ENCODE peak calls at places on chromosomes 12 and 14, in ten cellular contexts. One of them, this sample, is unnamed.

GRCh38 chr12:109618091-109618490 is 44.5 kb downstream of the MVK start:
- DNase-seq in gastrocnemius medialis: no peak
- DNase-seq in activated CD4-positive, CD25-positive, alpha-beta regulatory T cell treated with anti-CD3 and anti-CD28 coated beads, Interleukin-2, amount 50 U/mL, for 72 hours: no peak
- DNase-seq in B cell: no peak
- DNase-seq in NCI-H510A treated with DMSO at 0.1 percent for 48 hours: no peak
- DNase-seq in HAP-1: no peak
- DNase-seq in EL: no peak
- DNase-seq in endothelial cell of umbilical vein: no peak
- DNase-seq in DND-41: no peak
- DNase-seq in T-helper 2 cell: no peak
- DNase-seq in this sample: no peak

GRCh38 chr12:121467638-121468403 is 67.9 kb downstream of the RNF34 start:
- DNase-seq in DND-41: no peak
- DNase-seq in endothelial cell of umbilical vein: peak; percentile 18
- DNase-seq in NCI-H510A treated with DMSO at 0.1 percent for 48 hours: peak; percentile 52
- DNase-seq in activated CD4-positive, CD25-positive, alpha-beta regulatory T cell treated with anti-CD3 and anti-CD28 coated beads, Interleukin-2, amount 50 U/mL, for 72 hours: no peak
- DNase-seq in HAP-1: peak; percentile 55
- DNase-seq in gastrocnemius medialis: peak; percentile 30
- DNase-seq in B cell: no peak
- DNase-seq in EL: peak; percentile 21
- DNase-seq in T-helper 2 cell: no peak
- DNase-seq in this sample: peak; percentile 54

GRCh38 chr12:49121047-49121696 is 10.0 kb downstream of the TUBA1B start:
- DNase-seq in NCI-H510A treated with DMSO at 0.1 percent for 48 hours: peak; percentile 36
- DNase-seq in T-helper 2 cell: no peak
- DNase-seq in B cell: no peak
- DNase-seq in activated CD4-positive, CD25-positive, alpha-beta regulatory T cell treated with anti-CD3 and anti-CD28 coated beads, Interleukin-2, amount 50 U/mL, for 72 hours: no peak
- DNase-seq in endothelial cell of umbilical vein: peak; percentile 65
- DNase-seq in gastrocnemius medialis: peak; percentile 45
- DNase-seq in DND-41: no peak
- DNase-seq in HAP-1: peak; percentile 52
- DNase-seq in EL: peak; percentile 71
- DNase-seq in this sample: peak; percentile 36

GRCh38 chr14:44657688-44658388 is 150.8 kb upstream of the FSCB start:
- DNase-seq in activated CD4-positive, CD25-positive, alpha-beta regulatory T cell treated with anti-CD3 and anti-CD28 coated beads, Interleukin-2, amount 50 U/mL, for 72 hours: no peak
- DNase-seq in NCI-H510A treated with DMSO at 0.1 percent for 48 hours: peak; percentile 70
- DNase-seq in endothelial cell of umbilical vein: no peak
- DNase-seq in B cell: no peak
- DNase-seq in HAP-1: peak; percentile 15
- DNase-seq in EL: no peak
- DNase-seq in T-helper 2 cell: no peak
- DNase-seq in DND-41: no peak
- DNase-seq in gastrocnemius medialis: no peak
- DNase-seq in this sample: peak; percentile 20

GRCh38 chr14:84749191-84749945 is 780.6 kb upstream of the FLRT2 start:
- DNase-seq in HAP-1: no peak
- DNase-seq in T-helper 2 cell: no peak
- DNase-seq in B cell: no peak
- DNase-seq in endothelial cell of umbilical vein: peak; percentile 52
- DNase-seq in EL: no peak
- DNase-seq in NCI-H510A treated with DMSO at 0.1 percent for 48 hours: no peak
- DNase-seq in DND-41: no peak
- DNase-seq in activated CD4-positive, CD25-positive, alpha-beta regulatory T cell treated with anti-CD3 and anti-CD28 coated beads, Interleukin-2, amount 50 U/mL, for 72 hours: no peak
- DNase-seq in gastrocnemius medialis: no peak
- DNase-seq in this sample: no peak

GRCh38 chr14:99865408-99865807 is 72.2 kb downstream of the EML1 start:
- DNase-seq in HAP-1: no peak
- DNase-seq in DND-41: no peak
- DNase-seq in B cell: no peak
- DNase-seq in gastrocnemius medialis: no peak
- DNase-seq in activated CD4-positive, CD25-positive, alpha-beta regulatory T cell treated with anti-CD3 and anti-CD28 coated beads, Interleukin-2, amount 50 U/mL, for 72 hours: no peak
- DNase-seq in EL: no peak
- DNase-seq in T-helper 2 cell: no peak
- DNase-seq in NCI-H510A treated with DMSO at 0.1 percent for 48 hours: no peak
- DNase-seq in endothelial cell of umbilical vein: no peak
- DNase-seq in this sample: no peak

GRCh38 chr14:29927596-29928341 is at the start of gene PRKD1:
- DNase-seq in gastrocnemius medialis: peak; percentile 25
- DNase-seq in activated CD4-positive, CD25-positive, alpha-beta regulatory T cell treated with anti-CD3 and anti-CD28 coated beads, Interleukin-2, amount 50 U/mL, for 72 hours: no peak
- DNase-seq in EL: peak; percentile 72
- DNase-seq in HAP-1: peak; percentile 80
- DNase-seq in B cell: peak; percentile 65
- DNase-seq in NCI-H510A treated with DMSO at 0.1 percent for 48 hours: peak; percentile 55
- DNase-seq in DND-41: no peak
- DNase-seq in T-helper 2 cell: no peak
- DNase-seq in endothelial cell of umbilical vein: peak; percentile 4
- DNase-seq in this sample: peak; percentile 57

GRCh38 chr12:42589465-42590323 is at the start of gene PRICKLE1:
- DNase-seq in HAP-1: peak; percentile 60
- DNase-seq in T-helper 2 cell: no peak
- DNase-seq in gastrocnemius medialis: peak; percentile 17
- DNase-seq in endothelial cell of umbilical vein: peak; percentile 69
- DNase-seq in B cell: peak; percentile 83
- DNase-seq in activated CD4-positive, CD25-positive, alpha-beta regulatory T cell treated with anti-CD3 and anti-CD28 coated beads, Interleukin-2, amount 50 U/mL, for 72 hours: no peak
- DNase-seq in NCI-H510A treated with DMSO at 0.1 percent for 48 hours: peak; percentile 22
- DNase-seq in EL: peak; percentile 60
- DNase-seq in DND-41: no peak
- DNase-seq in this sample: peak; percentile 61

GRCh38 chr12:74317078-74317581 is 220.5 kb upstream of the ATXN7L3B start:
- DNase-seq in HAP-1: no peak
- DNase-seq in gastrocnemius medialis: no peak
- DNase-seq in DND-41: no peak
- DNase-seq in endothelial cell of umbilical vein: peak; percentile 58
- DNase-seq in EL: no peak
- DNase-seq in NCI-H510A treated with DMSO at 0.1 percent for 48 hours: peak; percentile 76
- DNase-seq in T-helper 2 cell: no peak
- DNase-seq in activated CD4-positive, CD25-positive, alpha-beta regulatory T cell treated with anti-CD3 and anti-CD28 coated beads, Interleukin-2, amount 50 U/mL, for 72 hours: no peak
- DNase-seq in B cell: no peak
- DNase-seq in this sample: peak; percentile 38

GRCh38 chr12:13981296-13981962 is at the start of gene GRIN2B:
- DNase-seq in HAP-1: no peak
- DNase-seq in endothelial cell of umbilical vein: no peak
- DNase-seq in DND-41: no peak
- DNase-seq in EL: no peak
- DNase-seq in activated CD4-positive, CD25-positive, alpha-beta regulatory T cell treated with anti-CD3 and anti-CD28 coated beads, Interleukin-2, amount 50 U/mL, for 72 hours: no peak
- DNase-seq in NCI-H510A treated with DMSO at 0.1 percent for 48 hours: no peak
- DNase-seq in gastrocnemius medialis: no peak
- DNase-seq in T-helper 2 cell: no peak
- DNase-seq in B cell: peak; percentile 28
- DNase-seq in this sample: no peak

GRCh38 chr14:99964979-99965378 is 100.2 kb upstream of the EVL start:
- DNase-seq in HAP-1: no peak
- DNase-seq in DND-41: no peak
- DNase-seq in B cell: no peak
- DNase-seq in NCI-H510A treated with DMSO at 0.1 percent for 48 hours: no peak
- DNase-seq in gastrocnemius medialis: no peak
- DNase-seq in T-helper 2 cell: no peak
- DNase-seq in activated CD4-positive, CD25-positive, alpha-beta regulatory T cell treated with anti-CD3 and anti-CD28 coated beads, Interleukin-2, amount 50 U/mL, for 72 hours: no peak
- DNase-seq in endothelial cell of umbilical vein: no peak
- DNase-seq in EL: no peak
- DNase-seq in this sample: no peak

GRCh38 chr12:66236969-66237368 is 48.0 kb downstream of the IRAK3 start:
- DNase-seq in NCI-H510A treated with DMSO at 0.1 percent for 48 hours: no peak
- DNase-seq in HAP-1: no peak
- DNase-seq in B cell: no peak
- DNase-seq in gastrocnemius medialis: no peak
- DNase-seq in T-helper 2 cell: no peak
- DNase-seq in activated CD4-positive, CD25-positive, alpha-beta regulatory T cell treated with anti-CD3 and anti-CD28 coated beads, Interleukin-2, amount 50 U/mL, for 72 hours: no peak
- DNase-seq in endothelial cell of umbilical vein: no peak
- DNase-seq in DND-41: no peak
- DNase-seq in EL: no peak
- DNase-seq in this sample: no peak

GRCh38 chr12:85693093-85693665 is 143.0 kb downstream of the RASSF9 start:
- DNase-seq in HAP-1: no peak
- DNase-seq in gastrocnemius medialis: no peak
- DNase-seq in EL: no peak
- DNase-seq in endothelial cell of umbilical vein: no peak
- DNase-seq in activated CD4-positive, CD25-positive, alpha-beta regulatory T cell treated with anti-CD3 and anti-CD28 coated beads, Interleukin-2, amount 50 U/mL, for 72 hours: no peak
- DNase-seq in T-helper 2 cell: no peak
- DNase-seq in DND-41: no peak
- DNase-seq in B cell: no peak
- DNase-seq in NCI-H510A treated with DMSO at 0.1 percent for 48 hours: no peak
- DNase-seq in this sample: no peak

GRCh38 chr12:76024102-76024781 is 7.3 kb downstream of the PHLDA1 start:
- DNase-seq in EL: no peak
- DNase-seq in endothelial cell of umbilical vein: no peak
- DNase-seq in DND-41: no peak
- DNase-seq in B cell: no peak
- DNase-seq in HAP-1: no peak
- DNase-seq in activated CD4-positive, CD25-positive, alpha-beta regulatory T cell treated with anti-CD3 and anti-CD28 coated beads, Interleukin-2, amount 50 U/mL, for 72 hours: no peak
- DNase-seq in gastrocnemius medialis: no peak
- DNase-seq in T-helper 2 cell: no peak
- DNase-seq in NCI-H510A treated with DMSO at 0.1 percent for 48 hours: no peak
- DNase-seq in this sample: no peak

GRCh38 chr12:16258963-16259362 is 18.5 kb downstream of the SLC15A5 start:
- DNase-seq in B cell: no peak
- DNase-seq in T-helper 2 cell: no peak
- DNase-seq in EL: no peak
- DNase-seq in gastrocnemius medialis: no peak
- DNase-seq in endothelial cell of umbilical vein: no peak
- DNase-seq in HAP-1: no peak
- DNase-seq in activated CD4-positive, CD25-positive, alpha-beta regulatory T cell treated with anti-CD3 and anti-CD28 coated beads, Interleukin-2, amount 50 U/mL, for 72 hours: no peak
- DNase-seq in DND-41: no peak
- DNase-seq in NCI-H510A treated with DMSO at 0.1 percent for 48 hours: no peak
- DNase-seq in this sample: no peak

GRCh38 chr14:51472881-51473280 is 178.8 kb upstream of the FRMD6 start:
- DNase-seq in B cell: no peak
- DNase-seq in endothelial cell of umbilical vein: peak; percentile 41
- DNase-seq in HAP-1: no peak
- DNase-seq in NCI-H510A treated with DMSO at 0.1 percent for 48 hours: no peak
- DNase-seq in T-helper 2 cell: no peak
- DNase-seq in EL: peak; percentile 68
- DNase-seq in activated CD4-positive, CD25-positive, alpha-beta regulatory T cell treated with anti-CD3 and anti-CD28 coated beads, Interleukin-2, amount 50 U/mL, for 72 hours: no peak
- DNase-seq in DND-41: no peak
- DNase-seq in gastrocnemius medialis: no peak
- DNase-seq in this sample: no peak

GRCh38 chr12:11666131-11666530 is 16.7 kb downstream of the ETV6 start:
- DNase-seq in NCI-H510A treated with DMSO at 0.1 percent for 48 hours: no peak
- DNase-seq in B cell: no peak
- DNase-seq in DND-41: no peak
- DNase-seq in T-helper 2 cell: no peak
- DNase-seq in activated CD4-positive, CD25-positive, alpha-beta regulatory T cell treated with anti-CD3 and anti-CD28 coated beads, Interleukin-2, amount 50 U/mL, for 72 hours: no peak
- DNase-seq in EL: no peak
- DNase-seq in HAP-1: no peak
- DNase-seq in gastrocnemius medialis: no peak
- DNase-seq in endothelial cell of umbilical vein: no peak
- DNase-seq in this sample: no peak

This sample was measured in neuronal stem cell.